ENCODE peak calls at places on chromosomes 3 and 15, in five cellular contexts. S is IMR-90, P is right lobe of liver, A is adrenal gland, L is H1. X is an unnamed sample.

GRCh38 chr3:17639257-17639656 is 103.2 kb downstream of the TBC1D5 start:
- DNase-seq in S (peak), P (no peak), L (no peak), A (no peak), X (no peak)

GRCh38 chr3:112345681-112346080 is 12.7 kb downstream of the CD200 start:
- DNase-seq in P (no peak), S (no peak), A (no peak), L (no peak), X (no peak)

GRCh38 chr15:38864827-38865604 is 300.4 kb upstream of the RASGRP1 start:
- DNase-seq in L (no peak), A (no peak), S (peak), P (no peak), X (peak)

GRCh38 chr3:185796431-185797107 is 28.3 kb downstream of the IGF2BP2 start:
- DNase-seq in S (peak), L (no peak), A (no peak), P (no peak), X (no peak)

GRCh38 chr15:88221836-88222235 is 34.7 kb downstream of the NTRK3 start:
- DNase-seq in P (no peak), A (no peak), L (no peak), S (no peak), X (no peak)

GRCh38 chr15:65902373-65902772 is 33.1 kb downstream of the RAB11A start:
- DNase-seq in P (no peak), A (peak), L (peak), S (peak), X (no peak)

GRCh38 chr3:45832691-45833090 is 9.2 kb downstream of the LZTFL1 start:
- DNase-seq in A (no peak), S (peak), L (no peak), P (no peak), X (no peak)

GRCh38 chr3:60351481-60351880 is 899.8 kb downstream of the FHIT start:
- DNase-seq in L (no peak), S (no peak), P (no peak), A (no peak), X (no peak)

GRCh38 chr3:34012102-34012461 is 213.7 kb downstream of the PDCD6IP start:
- DNase-seq in S (peak), A (peak), P (no peak), L (no peak), X (no peak)

GRCh38 chr3:182255095-182255600 is 538.2 kb upstream of the ATP11B start:
- DNase-seq in S (no peak), P (no peak), A (no peak), L (no peak), X (no peak)

GRCh38 chr3:125055913-125056705 is at the start of gene HEG1:
- DNase-seq in S (peak), A (peak), L (peak), P (peak), X (peak)

GRCh38 chr3:20225769-20226168 is 39.8 kb upstream of the SGO1 start:
- DNase-seq in L (no peak), S (peak), A (no peak), P (no peak), X (no peak)

GRCh38 chr15:44532689-44533088 is 4.3 kb upstream of the EIF3J start:
- DNase-seq in A (no peak), P (no peak), S (no peak), L (no peak), X (no peak)

GRCh38 chr3:31908391-31909097 is 72.5 kb downstream of the OSBPL10 start:
- DNase-seq in A (no peak), L (no peak), S (peak), P (no peak), X (no peak)

GRCh38 chr3:31906182-31906581 is 74.9 kb downstream of the OSBPL10 start:
- DNase-seq in P (no peak), L (no peak), S (no peak), A (no peak), X (no peak)

GRCh38 chr3:31909455-31909854 is 71.6 kb downstream of the OSBPL10 start:
- DNase-seq in P (no peak), S (no peak), A (no peak), L (no peak), X (no peak)

GRCh38 chr3:31911643-31912042 is 69.4 kb downstream of the OSBPL10 start:
- DNase-seq in P (no peak), S (peak), L (no peak), A (no peak), X (no peak)

DNA sequence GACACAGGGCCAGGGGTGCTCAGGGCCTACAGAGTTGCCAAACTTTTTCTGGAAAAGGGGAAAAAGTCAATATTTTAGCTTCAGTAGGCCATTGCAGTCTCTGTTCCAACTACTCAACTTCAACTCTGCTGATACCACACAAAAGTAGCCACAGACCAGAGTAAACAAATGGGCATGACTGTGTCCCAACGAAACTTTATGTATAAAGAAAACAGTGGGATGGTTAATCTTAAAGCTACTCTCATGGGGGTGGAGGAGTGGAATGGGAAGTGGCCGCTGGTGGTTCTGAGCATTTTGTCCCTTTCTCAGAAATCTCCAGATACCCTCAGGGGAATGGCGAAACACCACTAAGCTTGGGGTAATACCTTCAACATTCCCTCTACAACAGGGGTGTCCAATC is 69.9 kb downstream of the OSBPL10 start:
- DNase-seq in L (no peak), A (no peak), S (no peak), P (no peak), X (no peak)
- H3K27ac ChIP-seq in L (no peak), A (no peak), S (no peak), P (no peak), X (no peak)

GRCh38 chr15:67132276-67132675 is 66.9 kb downstream of the SMAD3 start:
- DNase-seq in P (no peak), S (no peak), L (no peak), A (no peak), X (peak)
- TF ChIP-seq POLR2A in P (no peak), S (no peak), L (no peak), A (no peak), X (no peak)

GRCh38 chr3:42045719-42046243 is 45.4 kb upstream of the TRAK1 start:
- DNase-seq in S (no peak), A (no peak), P (no peak), L (no peak), X (no peak)
- H3K27ac ChIP-seq in S (no peak), A (no peak), P (no peak), L (no peak), X (no peak)

DNA sequence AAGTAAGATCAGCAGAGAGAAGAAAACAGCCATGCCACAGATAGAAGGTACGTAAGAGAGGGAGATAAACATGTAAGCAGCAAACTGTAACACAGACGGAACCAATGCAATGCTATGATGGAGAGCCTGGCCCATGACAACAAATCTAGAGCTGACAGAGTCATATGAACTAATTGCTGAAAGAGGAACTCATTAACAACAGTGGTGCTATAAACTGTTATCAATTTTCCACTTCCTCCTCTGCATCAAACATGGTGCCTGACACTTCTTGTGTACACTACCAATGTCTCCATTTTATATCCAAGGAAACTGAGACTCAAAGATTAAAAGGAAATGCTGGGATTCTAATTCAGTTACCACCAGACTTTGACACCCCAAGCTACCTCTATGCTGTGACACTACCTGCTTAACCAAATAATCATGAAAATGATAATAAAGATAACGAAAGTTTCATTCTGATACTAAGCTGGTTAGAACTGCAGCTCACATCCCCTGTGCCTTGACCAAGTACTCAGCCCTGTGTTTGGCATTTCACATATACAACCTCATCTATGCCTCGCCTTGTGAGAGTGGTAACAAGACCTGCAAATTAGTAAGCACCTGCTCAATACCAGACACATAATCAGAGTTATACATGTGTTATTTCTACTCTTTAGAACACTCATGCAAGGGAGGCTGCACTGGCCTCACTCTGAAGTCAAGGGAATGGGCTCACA is 79.3 kb downstream of the ANO10 start:
- DNase-seq in L (no peak), P (no peak), A (no peak), S (no peak), X (no peak)
- TF ChIP-seq POLR2A in L (no peak), P (no peak), A (no peak), S (no peak), X (no peak)

GRCh38 chr15:85463976-85464375 is 83.6 kb downstream of the AKAP13 start:
- DNase-seq in S (no peak), A (no peak), L (no peak), P (no peak), X (no peak)
- H3K27ac ChIP-seq in S (no peak), A (no peak), L (no peak), P (no peak), X (no peak)

GRCh38 chr15:64877435-64877834 is 34.3 kb upstream of the ANKDD1A start:
- DNase-seq in P (peak), L (no peak), A (peak), S (no peak), X (peak)

GRCh38 chr15:64883997-64884511 is 27.6 kb upstream of the ANKDD1A start:
- DNase-seq in L (no peak), P (peak), A (peak), S (peak), X (no peak)

GRCh38 chr15:64888336-64888735 is 23.4 kb upstream of the ANKDD1A start:
- DNase-seq in P (peak), S (no peak), L (no peak), A (no peak), X (no peak)

GRCh38 chr15:64878708-64879107 is 33.0 kb upstream of the ANKDD1A start:
- DNase-seq in S (no peak), L (no peak), A (peak), P (no peak), X (no peak)

GRCh38 chr15:64883097-64883581 is 28.6 kb upstream of the ANKDD1A start:
- DNase-seq in P (peak), L (no peak), S (peak), A (no peak), X (no peak)
- TF ChIP-seq POLR2A in P (no peak), L (no peak), S (no peak), A (no peak), X (no peak)

GRCh38 chr3:37148208-37148607 is 26.2 kb downstream of the LRRFIP2 start:
- DNase-seq in A (no peak), P (no peak), L (no peak), S (no peak), X (no peak)

GRCh38 chr3:37143821-37144220 is 30.6 kb downstream of the LRRFIP2 start:
- DNase-seq in A (no peak), L (no peak), S (no peak), P (no peak), X (no peak)

GRCh38 chr3:37144806-37145205 is 29.6 kb downstream of the LRRFIP2 start:
- DNase-seq in S (no peak), A (no peak), L (no peak), P (no peak), X (no peak)

GRCh38 chr3:37147676-37148075 is 26.7 kb downstream of the LRRFIP2 start:
- DNase-seq in P (no peak), S (no peak), A (no peak), L (no peak), X (no peak)

DNA sequence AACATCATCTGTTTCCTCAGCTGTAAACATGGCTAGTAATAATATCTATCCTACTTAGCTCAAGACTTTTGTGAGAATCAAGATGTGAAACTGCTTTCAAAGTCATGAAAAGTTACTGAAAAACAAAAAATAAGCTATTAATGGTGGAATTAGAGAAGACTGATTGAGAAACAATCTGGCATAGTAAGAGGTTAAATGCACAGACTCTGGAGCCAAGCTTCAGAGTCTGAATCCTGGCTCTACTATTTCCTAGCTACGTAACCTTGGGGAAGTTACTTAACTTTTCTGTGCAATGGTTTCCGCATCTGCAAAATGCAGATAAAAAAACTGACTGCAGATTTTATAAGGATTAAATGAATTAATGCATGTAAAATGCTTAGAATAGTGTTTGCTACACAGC is 28.8 kb downstream of the LRRFIP2 start:
- DNase-seq in A (no peak), P (no peak), S (no peak), L (no peak), X (no peak)
- H3K27ac ChIP-seq in A (no peak), P (peak), S (no peak), L (no peak), X (no peak)

DNA sequence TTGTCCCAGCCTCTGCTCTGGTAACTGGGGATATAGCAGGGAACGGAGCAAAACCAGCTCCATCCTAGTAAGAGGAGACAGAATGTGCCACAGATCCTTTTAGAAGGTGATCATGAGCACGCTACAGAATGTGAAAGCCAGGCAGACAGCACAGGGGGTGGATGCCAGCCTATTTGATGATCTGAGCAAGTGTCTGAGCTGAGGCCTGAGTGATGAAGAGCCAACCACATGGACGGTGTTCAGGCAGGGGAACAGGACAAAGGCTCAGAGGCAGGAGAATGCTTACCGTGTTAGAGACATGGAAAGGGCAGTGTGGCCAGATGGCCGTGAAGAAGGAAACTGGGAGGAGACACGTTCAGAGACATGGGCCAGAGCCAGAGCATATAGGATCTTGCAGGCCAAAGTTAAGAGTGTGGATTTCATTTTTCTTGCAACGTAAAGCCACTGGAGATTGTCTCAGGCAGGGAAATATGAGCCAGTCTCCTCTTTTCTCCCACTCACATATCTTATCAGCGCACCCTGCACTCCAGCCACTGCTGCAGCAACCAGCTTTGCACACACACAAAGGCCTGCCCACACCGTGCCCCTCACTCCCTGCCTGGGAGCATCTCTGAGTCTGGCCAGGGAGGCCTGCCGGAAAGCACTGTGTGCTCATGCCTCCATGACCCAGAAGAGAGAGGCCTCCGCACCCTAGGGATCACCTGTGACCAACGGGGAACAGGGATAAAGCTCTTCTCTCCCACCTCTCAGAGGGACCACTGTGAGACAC is 20.1 kb downstream of the RAB43 start:
- DNase-seq in A (no peak), P (no peak), L (no peak), S (no peak), X (no peak)
- TF ChIP-seq POLR2A in A (no peak), P (no peak), L (no peak), S (no peak), X (no peak)

GRCh38 chr3:46882377-46883015 is 5.0 kb downstream of the PTH1R start:
- DNase-seq in A (no peak), S (no peak), P (no peak), L (peak), X (peak)
- H3K27ac ChIP-seq in A (peak), S (no peak), P (peak), L (no peak), X (peak)

X was measured in ovary.